ENCODE peak calls at places on chromosomes 16 and 17, in seven cellular contexts. L is A549, G is right lobe of liver, E is EH, H is T-helper 22 cell, X is cardiac fibroblast, Y is lung microvascular endothelial cell. Z is an unnamed sample.

GRCh38 chr17:835263-835662 is 53.1 kb downstream of the MRM3 start:
- DNase-seq in L (no peak), G (no peak), E (peak; percentile 100), H (no peak), X (peak; percentile 55), Y (no peak), Z (no peak)

GRCh38 chr17:16449121-16449570 is 33.8 kb downstream of the TRPV2 start:
- DNase-seq in L (no peak), G (no peak), E (peak; percentile 44), H (no peak), X (peak; percentile 56), Y (no peak), Z (no peak)

GRCh38 chr16:48526058-48526957 is 83.7 kb downstream of the N4BP1 start:
- DNase-seq in L (peak; percentile 44), G (peak; percentile 78), E (no peak), H (no peak), X (peak; percentile 21), Y (no peak), Z (no peak)

GRCh38 chr17:9472094-9472493 is 103.5 kb downstream of the STX8 start:
- DNase-seq in L (no peak), G (peak; percentile 30), E (peak; percentile 8), H (no peak), X (peak; percentile 92), Y (no peak), Z (no peak)

GRCh38 chr16:85589688-85590505 is 23.2 kb upstream of the GSE1 start:
- DNase-seq in L (no peak), G (no peak), E (no peak), H (no peak), X (no peak), Y (no peak), Z (no peak)

GRCh38 chr17:32819035-32819434 is 57.9 kb downstream of the MYO1D start:
- DNase-seq in L (no peak), G (no peak), E (peak; percentile 40), H (no peak), X (peak; percentile 51), Y (peak; percentile 63), Z (no peak)

GRCh38 chr16:29947897-29948296 is 14.0 kb upstream of the TMEM219 start:
- DNase-seq in L (no peak), G (no peak), E (no peak), H (no peak), X (no peak), Y (no peak), Z (no peak)

GRCh38 chr16:4288148-4288921 is 15.5 kb upstream of the TFAP4 start:
- DNase-seq in L (peak; percentile 86), G (peak; percentile 75), E (peak; percentile 65), H (peak; percentile 56), X (peak; percentile 79), Y (peak; percentile 64), Z (peak; percentile 68)

GRCh38 chr16:79542196-79542859 is 58.2 kb downstream of the MAF start:
- DNase-seq in L (no peak), G (peak; percentile 79), E (no peak), H (no peak), X (no peak), Y (no peak), Z (no peak)

GRCh38 chr16:78364501-78364900 is 265.0 kb downstream of the WWOX start:
- DNase-seq in L (no peak), G (no peak), E (no peak), H (no peak), X (no peak), Y (no peak), Z (no peak)

GRCh38 chr16:51035711-51036110 is 115.4 kb downstream of the SALL1 start:
- DNase-seq in L (no peak), G (no peak), E (no peak), H (no peak), X (no peak), Y (no peak), Z (no peak)

GRCh38 chr16:56513972-56514371 is 5.9 kb downstream of the BBS2 start:
- DNase-seq in L (peak; percentile 51), G (peak; percentile 59), E (peak; percentile 69), H (no peak), X (peak; percentile 79), Y (peak; percentile 79), Z (no peak)

GRCh38 chr17:27549251-27549919 is 81.6 kb upstream of the LGALS9 start:
- DNase-seq in L (no peak), G (no peak), E (no peak), H (no peak), X (no peak), Y (no peak), Z (no peak)

GRCh38 chr16:22887445-22887844 is 73.5 kb downstream of the HS3ST2 start:
- DNase-seq in L (no peak), G (no peak), E (no peak), H (no peak), X (no peak), Y (no peak), Z (no peak)

GRCh38 chr16:4865231-4865860 is 18.1 kb downstream of the UBN1 start:
- DNase-seq in L (no peak), G (peak; percentile 12), E (no peak), H (no peak), X (no peak), Y (no peak), Z (no peak)

GRCh38 chr17:21214777-21215541 is 998 bp upstream of the TMEM11 start:
- DNase-seq in L (peak; percentile 28), G (no peak), E (peak; percentile 50), H (no peak), X (no peak), Y (peak; percentile 9), Z (no peak)

GRCh38 chr17:78974635-78975591 is 4.8 kb downstream of the LGALS3BP start:
- DNase-seq in L (no peak), G (peak; percentile 75), E (peak; percentile 83), H (no peak), X (peak; percentile 69), Y (peak; percentile 86), Z (no peak)

GRCh38 chr17:14833201-14833773 is 431.8 kb downstream of the PMP22 start:
- DNase-seq in L (no peak), G (no peak), E (peak; percentile 93), H (no peak), X (peak; percentile 72), Y (no peak), Z (no peak)

GRCh38 chr17:42566873-42567573 is at the start of gene MLX:
- DNase-seq in L (peak; percentile 100), G (peak; percentile 96), E (peak; percentile 91), H (peak; percentile 85), X (peak; percentile 91), Y (peak; percentile 92), Z (peak; percentile 90)

GRCh38 chr17:83106913-83107655 is 27.7 kb downstream of the METRNL start:
- DNase-seq in L (no peak), G (no peak), E (no peak), H (no peak), X (no peak), Y (no peak), Z (no peak)

Z was measured in T-helper 17 cell.